ENCODE peak calls at places on chromosome 7, in ten cellular contexts. N is SK-N-SH, B is HepG2, X is H1, V is ovary, S is sigmoid colon, Q is transverse colon, O is A549, U is stomach, A is suprapubic skin. Y is an unnamed sample. For H3K4me1, the result is how much of the 10 kb centered on the place peaks cover.

GRCh38 chr7:74429153-74429747 is 24.5 kb upstream of the GTF2IRD1 start:
- DNase-seq in N (peak), B (no peak), X (peak), V (no peak), S (peak), Q (no peak), O (no peak), U (no peak), A (no peak), Y (no peak)

GRCh38 chr7:93249749-93250148 is 17.6 kb downstream of the VPS50 start:
- DNase-seq in N (no peak), B (no peak), X (no peak), V (no peak), S (no peak), Q (no peak), O (no peak), U (no peak), A (no peak), Y (no peak)

GRCh38 chr7:108253275-108254044 is 123.3 kb upstream of the LAMB4 start:
- DNase-seq in N (no peak), B (no peak), X (no peak), V (no peak), S (no peak), Q (no peak), O (no peak), U (no peak), A (no peak), Y (no peak)

GRCh38 chr7:43572516-43573049 is 10.3 kb upstream of the STK17A start:
- DNase-seq in N (no peak), B (no peak), X (no peak), V (no peak), S (peak), Q (peak), O (peak), U (no peak), A (no peak), Y (no peak)

GRCh38 chr7:27143022-27143949 is at the start of gene HOXA5:
- DNase-seq in N (peak), B (peak), X (peak), V (peak), S (peak), Q (peak), O (peak), U (peak), A (peak), Y (no peak)

GRCh38 chr7:127632276-127632910 is 14.5 kb upstream of the PAX4 start:
- DNase-seq in N (no peak), B (no peak), X (no peak), V (no peak), S (no peak), Q (no peak), O (no peak), U (no peak), A (no peak), Y (no peak)

GRCh38 chr7:125391921-125392320 is 462.3 kb upstream of the POT1 start:
- DNase-seq in N (no peak), B (no peak), X (no peak), V (no peak), S (no peak), Q (no peak), O (no peak), U (no peak), A (no peak), Y (no peak)

GRCh38 chr7:149209518-149210269 is 14.3 kb downstream of the ZNF282 start:
- DNase-seq in N (peak), B (peak), X (peak), V (no peak), S (no peak), Q (peak), O (peak), U (peak), A (no peak), Y (peak)

GRCh38 chr7:24670782-24671181 is 86.5 kb downstream of the GSDME start:
- DNase-seq in N (no peak), B (no peak), X (no peak), V (no peak), S (no peak), Q (no peak), O (no peak), U (no peak), A (no peak), Y (no peak)

GRCh38 chr7:153696242-153696641 is 356.0 kb upstream of the DPP6 start:
- DNase-seq in N (no peak), B (no peak), X (no peak), V (no peak), S (no peak), Q (no peak), O (no peak), U (no peak), A (no peak), Y (no peak)

GRCh38 chr7:85041599-85042216 is 145.1 kb downstream of the SEMA3D start:
- DNase-seq in N (peak), B (peak), X (peak), V (peak), S (no peak), Q (peak), O (peak), U (peak), A (peak), Y (peak)

GRCh38 chr7:132117181-132117580 is 459.1 kb downstream of the PLXNA4 start:
- DNase-seq in N (peak), B (no peak), X (no peak), V (no peak), S (no peak), Q (no peak), O (peak), U (no peak), A (no peak), Y (no peak)

GRCh38 chr7:67475293-67475692 is 478.7 kb downstream of the TYW1 start:
- DNase-seq in N (no peak), B (no peak), X (no peak), V (no peak), S (no peak), Q (no peak), O (no peak), U (no peak), A (no peak), Y (no peak)

GRCh38 chr7:67466109-67466508 is 469.5 kb downstream of the TYW1 start:
- DNase-seq in N (no peak), B (no peak), X (no peak), V (no peak), S (no peak), Q (no peak), O (no peak), U (no peak), A (no peak), Y (no peak)

DNA sequence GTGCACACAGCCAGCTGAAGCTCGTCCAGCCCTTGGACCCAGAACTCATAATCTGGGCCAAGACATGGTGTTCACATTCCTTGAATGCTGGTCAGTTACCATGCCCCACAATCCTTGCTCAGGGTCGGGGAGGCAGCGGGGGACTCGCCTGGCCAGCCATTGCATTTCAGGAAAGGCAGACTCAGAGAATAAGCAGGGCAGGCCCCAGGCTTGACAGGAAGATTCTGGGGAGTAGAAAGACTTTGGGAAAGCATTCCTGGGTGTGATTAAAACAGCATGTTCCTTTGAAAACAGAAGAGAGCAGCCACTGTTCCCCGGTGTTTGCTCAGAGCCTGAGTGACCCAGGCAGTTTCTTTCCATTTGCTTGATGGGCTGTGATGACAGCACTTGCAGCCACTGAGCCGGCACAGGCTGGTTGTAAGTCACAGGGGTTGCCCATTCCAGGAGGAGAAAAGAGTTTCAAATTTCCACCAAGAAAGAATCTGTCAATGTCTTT is 473.7 kb downstream of the TYW1 start:
- DNase-seq in N (no peak), B (no peak), X (no peak), V (peak), S (peak), Q (no peak), O (no peak), U (no peak), A (no peak), Y (no peak)
- TF ChIP-seq EP300 in N (no peak), B (no peak), X (no peak), V (no peak), S (no peak), Q (no peak), O (no peak), U (no peak), A (no peak), Y (no peak)

DNA sequence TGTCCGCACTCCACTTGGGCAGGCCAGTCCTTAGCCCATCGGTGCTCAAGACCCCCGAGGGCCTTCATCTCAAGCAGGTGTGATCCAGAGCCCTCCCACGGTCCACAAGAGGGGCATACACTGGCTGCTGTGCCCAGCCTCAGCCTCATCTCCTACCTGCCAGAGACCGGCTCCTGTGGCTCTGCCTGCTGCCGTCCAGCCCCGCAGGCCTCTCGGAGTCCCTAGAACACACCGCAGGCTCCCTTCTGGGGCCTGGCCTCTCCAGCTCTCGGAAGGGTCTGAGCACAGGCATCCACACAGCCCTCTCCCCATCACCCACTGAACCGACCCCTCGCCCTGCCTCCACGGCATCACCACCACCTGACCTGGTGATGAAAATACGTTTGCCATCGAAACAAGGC is 147.4 kb downstream of the PRKAG2 start:
- DNase-seq in N (no peak), B (no peak), X (no peak), V (no peak), S (no peak), Q (no peak), O (no peak), U (no peak), A (no peak), Y (no peak)
- H3K4me1 ChIP-seq in N (under half), B (under half), X (under half), V (under half), S (under half), Q (under half), O (under half), U (under half), A (under half), Y (under half)

DNA sequence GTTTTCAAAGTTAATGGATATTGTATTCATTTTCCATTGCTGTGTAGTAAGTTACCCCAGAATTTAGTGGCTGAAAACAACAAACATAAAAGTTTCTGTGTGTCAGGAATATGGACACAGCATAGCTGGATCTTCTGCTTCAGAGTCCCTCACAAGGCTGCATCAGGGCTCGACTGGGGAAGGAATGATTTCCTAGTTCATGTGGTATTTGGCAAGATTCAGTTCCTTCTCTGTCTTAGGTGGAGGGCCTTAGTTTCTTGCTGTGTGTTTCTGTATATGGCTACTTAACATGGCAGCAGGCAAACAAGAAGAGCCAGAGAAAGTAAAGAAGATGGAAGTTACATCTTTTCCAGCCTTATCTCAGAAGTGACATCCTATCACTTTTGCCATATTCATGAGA is 51.1 kb downstream of the TPST1 start:
- DNase-seq in N (no peak), B (no peak), X (no peak), V (no peak), S (no peak), Q (no peak), O (no peak), U (no peak), A (no peak), Y (no peak)
- TF ChIP-seq EP300 in N (no peak), B (no peak), X (no peak), V (no peak), S (no peak), Q (no peak), O (no peak), U (no peak), A (no peak), Y (no peak)

GRCh38 chr7:29565982-29566746 is 2.5 kb downstream of the PRR15 start:
- DNase-seq in N (peak), B (no peak), X (peak), V (peak), S (no peak), Q (peak), O (no peak), U (no peak), A (no peak), Y (no peak)
- H3K4me1 ChIP-seq in N (under half), B (half or more), X (under half), V (under half), S (under half), Q (under half), O (under half), U (under half), A (under half), Y (under half)

GRCh38 chr7:150982348-150982747 is 4.2 kb upstream of the KCNH2 start:
- DNase-seq in N (no peak), B (no peak), X (no peak), V (no peak), S (no peak), Q (no peak), O (no peak), U (no peak), A (no peak), Y (no peak)
- TF ChIP-seq EP300 in N (no peak), B (no peak), X (no peak), V (no peak), S (no peak), Q (no peak), O (no peak), U (no peak), A (no peak), Y (no peak)

GRCh38 chr7:55526770-55527169 is 45.5 kb downstream of the VOPP1 start:
- DNase-seq in N (no peak), B (no peak), X (no peak), V (no peak), S (no peak), Q (no peak), O (no peak), U (peak), A (no peak), Y (no peak)
- H3K4me1 ChIP-seq in N (under half), B (under half), X (under half), V (under half), S (under half), Q (under half), O (under half), U (under half), A (under half), Y (under half)

GRCh38 chr7:67402280-67402679 is 405.6 kb downstream of the TYW1 start:
- DNase-seq in N (no peak), B (no peak), X (no peak), V (no peak), S (no peak), Q (no peak), O (no peak), U (no peak), A (no peak), Y (no peak)
- TF ChIP-seq EP300 in N (no peak), B (no peak), X (no peak), V (no peak), S (no peak), Q (no peak), O (no peak), U (no peak), A (no peak), Y (no peak)